ENCODE peak calls at places on chromosomes 4 and X, in five cellular contexts. One of them, this sample, is unnamed.

GRCh38 chr4:89242864-89243740 is 64.5 kb downstream of the GPRIN3 start:
- DNase-seq in GM23338: peak
- DNase-seq in Karpas-422: no peak
- DNase-seq in GM23248: no peak
- DNase-seq in K562: no peak
- DNase-seq in this sample: no peak

GRCh38 chrX:97527725-97528124 is 644.0 kb downstream of the RPA4 start:
- DNase-seq in GM23248: no peak
- DNase-seq in K562: no peak
- DNase-seq in GM23338: no peak
- DNase-seq in Karpas-422: peak
- DNase-seq in this sample: no peak

GRCh38 chrX:88604433-88605221 is 142.4 kb upstream of the CPXCR1 start:
- DNase-seq in GM23338: no peak
- DNase-seq in GM23248: no peak
- DNase-seq in K562: no peak
- DNase-seq in Karpas-422: no peak
- DNase-seq in this sample: no peak

GRCh38 chr4:48129307-48130014 is 4.6 kb downstream of the TXK start:
- DNase-seq in Karpas-422: no peak
- DNase-seq in K562: peak
- DNase-seq in GM23338: peak
- DNase-seq in GM23248: no peak
- DNase-seq in this sample: no peak

GRCh38 chr4:632926-633325 is 7.6 kb downstream of the PDE6B start:
- DNase-seq in Karpas-422: no peak
- DNase-seq in GM23248: no peak
- DNase-seq in K562: no peak
- DNase-seq in GM23338: no peak
- DNase-seq in this sample: no peak

GRCh38 chrX:97909245-97909644 is 1025.5 kb downstream of the RPA4 start:
- DNase-seq in GM23338: no peak
- DNase-seq in Karpas-422: peak
- DNase-seq in GM23248: no peak
- DNase-seq in K562: no peak
- DNase-seq in this sample: no peak

GRCh38 chrX:74383611-74384010 is 37.7 kb upstream of the SLC16A2 start:
- DNase-seq in Karpas-422: peak
- DNase-seq in K562: peak
- DNase-seq in GM23248: peak
- DNase-seq in GM23338: peak
- DNase-seq in this sample: peak

GRCh38 chr4:15004701-15005301 is 2.5 kb downstream of the CPEB2 start:
- DNase-seq in K562: peak
- DNase-seq in GM23338: peak
- DNase-seq in GM23248: peak
- DNase-seq in Karpas-422: peak
- DNase-seq in this sample: peak

GRCh38 chrX:111262086-111262485 is 8.2 kb downstream of the CAPN6 start:
- DNase-seq in Karpas-422: no peak
- DNase-seq in K562: no peak
- DNase-seq in GM23338: no peak
- DNase-seq in GM23248: no peak
- DNase-seq in this sample: no peak

GRCh38 chr4:1693131-1693896 is 9.2 kb upstream of the FAM53A start:
- DNase-seq in K562: peak
- DNase-seq in GM23338: peak
- DNase-seq in GM23248: peak
- DNase-seq in Karpas-422: peak
- DNase-seq in this sample: peak

GRCh38 chrX:40011483-40012038 is 86.2 kb downstream of the BCOR start:
- DNase-seq in Karpas-422: no peak
- DNase-seq in GM23248: no peak
- DNase-seq in K562: no peak
- DNase-seq in GM23338: no peak
- DNase-seq in this sample: no peak

GRCh38 chr4:137905930-137906329 is 336.2 kb downstream of the SLC7A11 start:
- DNase-seq in K562: no peak
- DNase-seq in GM23248: peak
- DNase-seq in GM23338: no peak
- DNase-seq in Karpas-422: no peak
- DNase-seq in this sample: no peak

GRCh38 chr4:156694413-156694812 is 277.2 kb downstream of the PDGFC start:
- DNase-seq in Karpas-422: no peak
- DNase-seq in GM23338: no peak
- DNase-seq in GM23248: no peak
- DNase-seq in K562: no peak
- DNase-seq in this sample: no peak

GRCh38 chr4:86633854-86634253 is 39.7 kb downstream of the PTPN13 start:
- DNase-seq in Karpas-422: no peak
- DNase-seq in K562: no peak
- DNase-seq in GM23248: no peak
- DNase-seq in GM23338: no peak
- DNase-seq in this sample: no peak

GRCh38 chr4:168139336-168139735 is 47.0 kb downstream of the ANXA10 start:
- DNase-seq in Karpas-422: no peak
- DNase-seq in K562: no peak
- DNase-seq in GM23248: peak
- DNase-seq in GM23338: no peak
- DNase-seq in this sample: no peak

GRCh38 chr4:25424539-25425228 is 47.6 kb downstream of the ANAPC4 start:
- DNase-seq in GM23338: no peak
- DNase-seq in GM23248: no peak
- DNase-seq in Karpas-422: no peak
- DNase-seq in K562: no peak
- DNase-seq in this sample: no peak

GRCh38 chrX:16212436-16212835 is 45.2 kb downstream of the MAGEB17 start:
- DNase-seq in Karpas-422: peak
- DNase-seq in GM23248: peak
- DNase-seq in K562: peak
- DNase-seq in GM23338: peak
- DNase-seq in this sample: no peak

DNA sequence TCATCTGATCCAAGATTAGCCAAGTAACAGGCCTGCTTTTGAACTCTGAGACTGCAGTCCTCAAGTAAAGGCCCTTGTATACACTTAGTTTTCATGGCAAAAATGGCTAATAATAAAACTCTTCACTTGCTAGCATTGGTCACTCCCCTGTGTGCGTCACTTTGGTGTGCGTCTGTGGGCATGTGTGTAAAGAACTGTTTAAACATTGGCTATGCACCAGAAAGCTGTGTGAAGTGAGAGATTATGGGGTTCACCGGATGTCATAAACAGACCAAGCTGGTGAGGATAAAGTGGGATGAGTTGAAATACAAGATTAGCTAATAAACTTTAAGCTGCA is 108.6 kb upstream of the SLC4A4 start:
- DNase-seq in GM23248: no peak
- DNase-seq in GM23338: no peak
- DNase-seq in Karpas-422: no peak
- DNase-seq in K562: no peak
- DNase-seq in this sample: no peak
- H2AFZ ChIP-seq in GM23248: no peak
- H2AFZ ChIP-seq in GM23338: no peak
- H2AFZ ChIP-seq in Karpas-422: no peak
- H2AFZ ChIP-seq in K562: no peak
- H2AFZ ChIP-seq in this sample: no peak

GRCh38 chr4:152041304-152041703 is 280.5 kb upstream of the GATB start:
- DNase-seq in Karpas-422: no peak
- DNase-seq in K562: no peak
- DNase-seq in GM23338: no peak
- DNase-seq in GM23248: no peak
- DNase-seq in this sample: no peak
- H2AFZ ChIP-seq in Karpas-422: no peak
- H2AFZ ChIP-seq in K562: no peak
- H2AFZ ChIP-seq in GM23338: peak
- H2AFZ ChIP-seq in GM23248: no peak
- H2AFZ ChIP-seq in this sample: no peak

GRCh38 chr4:140940589-140940988 is 184.4 kb upstream of the TBC1D9 start:
- DNase-seq in GM23248: no peak
- DNase-seq in Karpas-422: no peak
- DNase-seq in K562: no peak
- DNase-seq in GM23338: no peak
- DNase-seq in this sample: no peak
- H2AFZ ChIP-seq in GM23248: no peak
- H2AFZ ChIP-seq in Karpas-422: no peak
- H2AFZ ChIP-seq in K562: no peak
- H2AFZ ChIP-seq in GM23338: no peak
- H2AFZ ChIP-seq in this sample: no peak

DNA sequence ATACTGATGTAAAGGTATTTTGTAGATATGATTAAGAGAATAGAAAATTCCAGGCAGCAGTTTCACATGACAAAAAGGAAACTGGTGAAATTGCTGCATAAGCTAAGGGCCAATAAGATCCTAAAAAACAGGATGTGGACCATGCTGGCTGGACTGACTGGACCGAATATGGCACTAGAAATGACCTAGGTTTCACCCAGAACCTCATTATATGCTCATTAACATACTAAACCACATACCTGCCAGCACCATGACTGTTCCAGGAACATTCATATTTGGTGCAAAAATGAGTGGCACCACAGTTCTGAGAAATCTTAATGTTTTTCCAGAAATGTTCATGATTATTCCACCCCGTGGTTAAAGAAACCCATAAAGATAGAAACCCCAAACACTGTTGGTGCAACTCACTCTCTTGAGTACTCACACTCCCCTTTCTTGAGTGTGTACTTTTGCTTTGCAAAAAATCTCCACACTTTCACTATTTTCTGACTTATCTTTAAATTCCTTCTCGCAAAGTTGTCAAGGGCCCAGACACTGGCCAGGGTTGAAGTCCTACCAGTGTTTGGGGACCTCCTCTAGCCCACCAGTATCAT is 74.0 kb downstream of the FANCB start:
- DNase-seq in GM23338: no peak
- DNase-seq in GM23248: no peak
- DNase-seq in K562: no peak
- DNase-seq in Karpas-422: no peak
- DNase-seq in this sample: no peak
- H2AFZ ChIP-seq in GM23338: no peak
- H2AFZ ChIP-seq in GM23248: no peak
- H2AFZ ChIP-seq in K562: no peak
- H2AFZ ChIP-seq in Karpas-422: no peak
- H2AFZ ChIP-seq in this sample: no peak

This sample was measured in PC-9.